ENCODE peak calls at places on chromosomes 16 and 17, in four cellular contexts. One of them, this sample, is unnamed.

GRCh38 chr17:64783556-64784352 is 121.6 kb upstream of the SMURF2 start:
- DNase-seq in aorta: peak
- DNase-seq in activated naive CD4-positive, alpha-beta T cell: no peak
- DNase-seq in endodermal cell: no peak
- DNase-seq in this sample: no peak

GRCh38 chr16:47965439-47965838 is 190.4 kb downstream of the ABCC12 start:
- DNase-seq in endodermal cell: peak
- DNase-seq in aorta: no peak
- DNase-seq in activated naive CD4-positive, alpha-beta T cell: no peak
- DNase-seq in this sample: no peak

GRCh38 chr17:61426482-61427304 is 25.5 kb upstream of the TBX4 start:
- DNase-seq in endodermal cell: peak
- DNase-seq in activated naive CD4-positive, alpha-beta T cell: no peak
- DNase-seq in aorta: no peak
- DNase-seq in this sample: no peak

GRCh38 chr17:72516772-72517399 is 396.1 kb downstream of the SOX9 start:
- DNase-seq in activated naive CD4-positive, alpha-beta T cell: no peak
- DNase-seq in aorta: no peak
- DNase-seq in endodermal cell: no peak
- DNase-seq in this sample: peak

GRCh38 chr17:31089461-31089860 is 5.3 kb upstream of the NF1 start:
- DNase-seq in endodermal cell: no peak
- DNase-seq in aorta: no peak
- DNase-seq in activated naive CD4-positive, alpha-beta T cell: no peak
- DNase-seq in this sample: no peak

GRCh38 chr16:720990-721764 is at the start of gene ANTKMT:
- DNase-seq in activated naive CD4-positive, alpha-beta T cell: peak
- DNase-seq in aorta: peak
- DNase-seq in endodermal cell: peak
- DNase-seq in this sample: peak

GRCh38 chr16:23061669-23062068 is 87.6 kb downstream of the USP31 start:
- DNase-seq in endodermal cell: no peak
- DNase-seq in aorta: no peak
- DNase-seq in activated naive CD4-positive, alpha-beta T cell: no peak
- DNase-seq in this sample: no peak

GRCh38 chr16:79519448-79519847 is 81.1 kb downstream of the MAF start:
- DNase-seq in aorta: peak
- DNase-seq in activated naive CD4-positive, alpha-beta T cell: no peak
- DNase-seq in endodermal cell: no peak
- DNase-seq in this sample: peak

GRCh38 chr17:8151641-8152111 is 528 bp downstream of the PER1 start:
- DNase-seq in activated naive CD4-positive, alpha-beta T cell: peak
- DNase-seq in endodermal cell: peak
- DNase-seq in aorta: peak
- DNase-seq in this sample: peak

GRCh38 chr16:77063617-77064016 is 127.4 kb upstream of the MON1B start:
- DNase-seq in aorta: no peak
- DNase-seq in activated naive CD4-positive, alpha-beta T cell: no peak
- DNase-seq in endodermal cell: no peak
- DNase-seq in this sample: no peak

GRCh38 chr16:1403733-1404132 is 10.8 kb downstream of the UNKL start:
- DNase-seq in activated naive CD4-positive, alpha-beta T cell: no peak
- DNase-seq in endodermal cell: no peak
- DNase-seq in aorta: no peak
- DNase-seq in this sample: no peak

This sample was measured in left cardiac atrium.